ENCODE peak calls at places on chromosomes 5 and 9, in six cellular contexts. W, G, J, B, S and V are unnamed samples. For H3K9me3, the result is how much of the 10 kb centered on the place peaks cover.

GRCh38 chr5:110625376-110625999 is 101.0 kb downstream of the TMEM232 start:
- DNase-seq in W (peak), G (peak), J (peak), B (no peak), S (no peak), V (no peak)

GRCh38 chr5:52262844-52263243 is 524.9 kb upstream of the ITGA1 start:
- DNase-seq in W (no peak), G (no peak), J (no peak), B (no peak), S (no peak), V (no peak)

GRCh38 chr9:88803551-88804288 is 187.5 kb upstream of the S1PR3 start:
- DNase-seq in W (no peak), G (peak), J (no peak), B (peak), S (no peak), V (no peak)

GRCh38 chr9:79572891-79573696 is 1.3 kb downstream of the TLE4 start:
- DNase-seq in W (peak), G (no peak), J (peak), B (peak), S (peak), V (peak)

GRCh38 chr5:72268753-72269410 is 51.2 kb downstream of the MRPS27 start:
- DNase-seq in W (peak), G (peak), J (peak), B (peak), S (no peak), V (peak)

GRCh38 chr9:72952914-72953313 is at the start of gene ALDH1A1:
- DNase-seq in W (peak), G (no peak), J (no peak), B (no peak), S (no peak), V (no peak)

GRCh38 chr9:34289159-34289558 is 39.9 kb downstream of the KIF24 start:
- DNase-seq in W (no peak), G (peak), J (no peak), B (no peak), S (no peak), V (no peak)

GRCh38 chr5:11700376-11700775 is 203.9 kb downstream of the CTNND2 start:
- DNase-seq in W (no peak), G (no peak), J (no peak), B (no peak), S (no peak), V (no peak)

GRCh38 chr9:68551191-68551590 is 10.5 kb upstream of the TMEM252 start:
- DNase-seq in W (no peak), G (no peak), J (no peak), B (no peak), S (no peak), V (no peak)

GRCh38 chr9:120561699-120562098 is 18.3 kb downstream of the CDK5RAP2 start:
- DNase-seq in W (no peak), G (no peak), J (no peak), B (no peak), S (no peak), V (no peak)

GRCh38 chr5:116525680-116526079 is 48.9 kb downstream of the SEMA6A start:
- DNase-seq in W (no peak), G (no peak), J (no peak), B (no peak), S (no peak), V (no peak)

GRCh38 chr9:124708633-124709032 is 62.5 kb downstream of the NR6A1 start:
- DNase-seq in W (no peak), G (peak), J (peak), B (peak), S (no peak), V (peak)

GRCh38 chr9:8860925-8861324 is 1061.3 kb upstream of the DMAC1 start:
- DNase-seq in W (no peak), G (peak), J (peak), B (no peak), S (no peak), V (no peak)

GRCh38 chr5:73783823-73784222 is 157.8 kb downstream of the ARHGEF28 start:
- DNase-seq in W (peak), G (peak), J (peak), B (no peak), S (no peak), V (no peak)

GRCh38 chr9:97425336-97425991 is 13.6 kb downstream of the TDRD7 start:
- DNase-seq in W (no peak), G (no peak), J (no peak), B (no peak), S (no peak), V (no peak)

GRCh38 chr5:168176251-168176650 is 115.2 kb upstream of the WWC1 start:
- DNase-seq in W (no peak), G (no peak), J (no peak), B (no peak), S (no peak), V (no peak)

GRCh38 chr5:100904259-100904822 is 1.3 kb upstream of the ST8SIA4 start:
- DNase-seq in W (peak), G (no peak), J (no peak), B (no peak), S (peak), V (no peak)

GRCh38 chr5:120415985-120416384 is 48.1 kb upstream of the PRR16 start:
- DNase-seq in W (no peak), G (no peak), J (no peak), B (no peak), S (no peak), V (no peak)

GRCh38 chr9:100303812-100304211 is 48.9 kb downstream of the TEX10 start:
- DNase-seq in W (no peak), G (no peak), J (no peak), B (no peak), S (no peak), V (no peak)

GRCh38 chr9:79663878-79664277 is 92.1 kb downstream of the TLE4 start:
- DNase-seq in W (no peak), G (no peak), J (peak), B (no peak), S (no peak), V (no peak)

GRCh38 chr5:132372122-132372521 is 2.6 kb downstream of the SLC22A5 start:
- DNase-seq in W (no peak), G (no peak), J (no peak), B (no peak), S (no peak), V (no peak)

GRCh38 chr5:1835431-1835830 is 34.2 kb downstream of the NDUFS6 start:
- DNase-seq in W (no peak), G (no peak), J (no peak), B (no peak), S (peak), V (no peak)

GRCh38 chr5:66209794-66210193 is 65.7 kb downstream of the SREK1 start:
- DNase-seq in W (no peak), G (no peak), J (no peak), B (no peak), S (no peak), V (no peak)

GRCh38 chr5:141420855-141421488 is at the start of gene PCDHGA11:
- DNase-seq in W (peak), G (peak), J (peak), B (no peak), S (no peak), V (no peak)

GRCh38 chr9:121316852-121317373 is 49.0 kb downstream of the GSN start:
- DNase-seq in W (no peak), G (no peak), J (no peak), B (no peak), S (peak), V (no peak)

GRCh38 chr5:177310757-177311173 is 933 bp downstream of the MXD3 start:
- DNase-seq in W (peak), G (peak), J (peak), B (no peak), S (peak), V (peak)

GRCh38 chr5:135476615-135477493 is 24.7 kb upstream of the TIFAB start:
- DNase-seq in W (no peak), G (no peak), J (no peak), B (no peak), S (no peak), V (no peak)

GRCh38 chr9:84436386-84437114 is 96.0 kb upstream of the SLC28A3 start:
- DNase-seq in W (no peak), G (no peak), J (no peak), B (no peak), S (no peak), V (no peak)

GRCh38 chr9:99824378-99825157 is 2.9 kb downstream of the NR4A3 start:
- DNase-seq in W (peak), G (no peak), J (peak), B (no peak), S (no peak), V (no peak)

GRCh38 chr5:95843733-95844223 is 21.3 kb upstream of the GLRX start:
- DNase-seq in W (no peak), G (no peak), J (peak), B (no peak), S (peak), V (no peak)

GRCh38 chr9:120872775-120873502 is 4.0 kb downstream of the PHF19 start:
- DNase-seq in W (no peak), G (no peak), J (no peak), B (no peak), S (no peak), V (no peak)

GRCh38 chr9:94002316-94003140 is 47.4 kb upstream of the BARX1 start:
- DNase-seq in W (peak), G (peak), J (peak), B (no peak), S (no peak), V (no peak)

GRCh38 chr5:74075496-74075895 is 449.5 kb downstream of the ARHGEF28 start:
- DNase-seq in W (no peak), G (no peak), J (no peak), B (no peak), S (no peak), V (no peak)

GRCh38 chr5:59506285-59506877 is 387.1 kb downstream of the PDE4D start:
- DNase-seq in W (peak), G (peak), J (peak), B (no peak), S (no peak), V (no peak)

DNA sequence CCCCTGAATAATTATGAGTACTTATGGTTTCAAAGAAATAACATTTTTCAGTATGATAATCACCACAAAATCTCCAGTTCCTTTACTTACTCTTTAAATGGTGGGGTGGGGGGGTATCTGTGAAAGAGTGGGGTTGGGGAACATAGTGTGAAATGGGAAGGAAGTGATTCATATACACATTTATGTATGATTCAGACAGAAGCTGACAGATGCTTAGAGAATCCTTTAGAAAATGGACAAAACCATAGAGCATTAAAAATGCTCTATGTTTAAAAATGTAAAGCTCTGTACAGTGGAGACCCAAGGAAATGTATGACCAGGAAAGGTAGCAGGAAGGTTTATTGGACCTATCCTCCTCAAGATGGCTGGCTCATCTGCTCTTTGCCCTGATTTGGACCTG is 267.5 kb upstream of the GRIA1 start:
- DNase-seq in W (no peak), G (no peak), J (peak), B (no peak), S (no peak), V (peak)
- H3K9me3 ChIP-seq in W (under half), G (under half), J (under half), B (under half), S (under half), V (under half)

GRCh38 chr5:78506296-78507049 is 142.1 kb downstream of the LHFPL2 start:
- DNase-seq in W (no peak), G (peak), J (peak), B (no peak), S (no peak), V (no peak)
- H3K9me3 ChIP-seq in W (under half), G (under half), J (under half), B (under half), S (under half), V (under half)

DNA sequence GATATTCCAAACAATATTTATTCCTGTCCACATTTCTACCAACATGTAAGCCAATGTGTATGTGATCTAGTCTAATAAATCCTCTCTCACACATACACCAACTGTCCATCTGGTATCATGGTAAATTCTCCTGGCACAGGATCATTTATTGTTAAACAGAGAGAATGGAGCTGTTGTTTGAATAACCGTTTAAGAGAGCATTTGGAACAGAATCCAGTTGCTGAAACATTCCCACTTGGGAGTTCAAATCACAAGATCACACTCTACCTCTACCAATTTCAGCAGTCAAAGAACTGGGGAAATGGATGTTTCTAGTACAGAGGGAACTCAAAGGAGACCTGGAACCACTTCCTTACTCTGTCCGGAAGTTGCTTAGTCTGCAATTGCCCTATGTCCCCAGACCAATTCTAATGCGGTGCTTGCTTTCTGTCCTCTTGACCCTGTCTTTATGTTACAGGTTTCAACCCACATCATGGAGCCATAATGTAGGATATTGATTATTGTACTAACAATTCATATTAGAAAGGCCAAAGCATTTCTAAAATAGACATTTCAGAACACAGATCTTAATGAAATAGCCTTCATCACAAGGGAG is 488.4 kb downstream of the SEMA5A start:
- DNase-seq in W (no peak), G (no peak), J (no peak), B (no peak), S (no peak), V (no peak)
- H3K9me3 ChIP-seq in W (under half), G (under half), J (under half), B (under half), S (under half), V (under half)

DNA sequence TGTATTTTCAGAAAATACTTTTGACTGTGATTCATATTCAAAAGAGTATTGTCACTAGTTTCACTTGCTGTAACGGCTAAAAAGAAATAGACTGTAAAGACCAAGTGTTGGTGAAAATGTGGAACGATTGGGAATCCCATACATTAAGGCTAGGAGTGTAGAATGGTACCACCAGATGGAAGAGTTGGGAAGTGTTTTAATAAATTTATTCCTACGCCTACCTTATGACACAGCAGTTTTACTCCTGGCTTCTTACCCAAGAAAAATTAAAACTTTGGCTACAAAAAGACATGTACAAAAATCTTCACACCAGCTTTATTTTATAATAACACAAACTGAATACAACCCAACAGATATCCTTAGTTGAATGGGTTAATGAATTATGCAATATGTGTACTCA is 256.2 kb downstream of the TAF11L14 start:
- DNase-seq in W (no peak), G (no peak), J (no peak), B (no peak), S (no peak), V (no peak)
- H3K9me3 ChIP-seq in W (under half), G (under half), J (under half), B (under half), S (under half), V (under half)

GRCh38 chr5:122885891-122886290 is 40.5 kb downstream of the SNX24 start:
- DNase-seq in W (no peak), G (no peak), J (no peak), B (no peak), S (no peak), V (no peak)

GRCh38 chr5:122880749-122881148 is 35.3 kb downstream of the SNX24 start:
- DNase-seq in W (no peak), G (no peak), J (no peak), B (no peak), S (no peak), V (no peak)

GRCh38 chr5:122880170-122880689 is 34.8 kb downstream of the SNX24 start:
- DNase-seq in W (no peak), G (no peak), J (no peak), B (no peak), S (no peak), V (no peak)

GRCh38 chr5:122885038-122885517 is 39.7 kb downstream of the SNX24 start:
- DNase-seq in W (no peak), G (no peak), J (no peak), B (no peak), S (no peak), V (no peak)

DNA sequence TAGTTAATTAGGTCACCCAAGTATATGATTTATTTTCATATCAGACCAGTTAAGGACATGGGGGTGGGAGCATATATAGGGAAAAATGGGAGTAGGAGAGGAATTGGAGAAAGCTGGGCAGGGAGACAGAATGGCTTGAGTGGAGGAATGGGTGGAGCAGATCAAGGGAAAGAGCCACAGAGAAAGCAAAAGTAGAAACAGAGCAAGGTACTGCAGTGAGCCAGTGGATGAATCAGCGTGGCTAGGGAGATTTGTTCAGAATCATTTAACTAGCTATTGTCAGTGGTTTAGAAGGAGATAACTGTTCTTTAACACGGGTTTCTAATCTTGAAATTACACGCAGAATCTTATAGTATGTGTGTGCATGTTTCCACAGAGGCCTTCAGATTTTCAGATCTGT is 37.4 kb downstream of the SNX24 start:
- DNase-seq in W (no peak), G (peak), J (peak), B (peak), S (no peak), V (no peak)
- H3K9me3 ChIP-seq in W (under half), G (under half), J (under half), B (under half), S (under half), V (under half)

GRCh38 chr5:150945947-150946346 is 41.2 kb upstream of the ZNF300 start:
- DNase-seq in W (no peak), G (no peak), J (no peak), B (no peak), S (no peak), V (no peak)
- H3K9me3 ChIP-seq in W (under half), G (under half), J (half or more), B (under half), S (under half), V (under half)

DNA sequence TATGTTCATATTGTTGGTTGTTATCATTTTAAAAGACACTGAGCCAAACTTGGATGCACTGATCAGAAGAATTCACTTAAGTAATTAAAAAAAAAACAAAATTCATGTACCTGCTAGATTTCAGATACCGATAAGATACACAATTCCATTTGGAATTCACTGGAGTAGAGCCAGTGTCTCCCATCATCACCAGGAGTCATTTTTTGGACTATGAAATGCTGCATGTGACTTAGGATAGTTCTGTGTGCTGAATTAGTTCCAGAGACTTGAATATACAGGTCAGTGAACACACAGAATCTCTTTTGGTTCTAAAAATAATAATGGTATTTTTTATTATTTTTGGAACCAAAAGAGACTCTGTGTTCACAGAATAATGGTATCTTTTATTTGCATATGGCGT is 482.6 kb upstream of the PIK3R1 start:
- DNase-seq in W (no peak), G (no peak), J (no peak), B (no peak), S (no peak), V (no peak)
- H3K9me3 ChIP-seq in W (under half), G (under half), J (under half), B (under half), S (under half), V (under half)

DNA sequence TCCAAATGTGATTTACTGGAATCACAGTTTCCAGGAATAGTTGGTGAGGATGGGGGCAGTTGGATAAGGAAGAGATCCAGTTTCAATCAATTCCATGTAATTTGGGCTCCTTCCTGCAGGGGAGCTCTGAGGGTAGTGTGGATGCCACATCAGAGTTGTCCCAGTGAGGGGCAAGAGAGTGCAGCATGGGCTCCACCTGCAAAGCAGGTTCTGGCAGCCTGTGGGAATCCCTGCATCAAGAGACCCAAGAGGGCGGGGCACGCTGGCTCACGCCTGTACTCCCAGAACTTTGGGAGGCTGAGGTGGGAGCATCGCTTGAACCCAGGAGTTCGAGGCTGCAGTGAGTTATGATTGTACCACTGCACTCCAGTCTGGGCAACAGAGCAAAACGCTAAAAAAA is 188.5 kb downstream of the CACNA1B start:
- DNase-seq in W (no peak), G (no peak), J (no peak), B (no peak), S (peak), V (peak)
- H3K9me3 ChIP-seq in W (under half), G (half or more), J (under half), B (under half), S (under half), V (under half)